ENCODE peak calls at places on chromosome 5, in eight cellular contexts. O, I, Z, H, P, V, J and F are unnamed samples.
A peak's percentile ranks its signal among the peaks of the same experiment; 100 is the strongest.

GRCh38 chr5:179699640-179700298 is 1.0 kb downstream of the CANX start:
- DNase-seq in O (no peak), I (peak; percentile 31), Z (peak; percentile 25), H (no peak), P (no peak), V (no peak), J (no peak), F (peak; percentile 54)

GRCh38 chr5:158660726-158661125 is 439.0 kb downstream of the EBF1 start:
- DNase-seq in O (no peak), I (no peak), Z (peak; percentile 4), H (no peak), P (no peak), V (no peak), J (no peak), F (no peak)

GRCh38 chr5:150411245-150411979 is 1.3 kb downstream of the CD74 start:
- DNase-seq in O (no peak), I (no peak), Z (no peak), H (peak; percentile 25), P (peak; percentile 61), V (peak; percentile 73), J (peak; percentile 61), F (peak; percentile 39)

GRCh38 chr5:74337252-74338100 is 303.1 kb downstream of the ENC1 start:
- DNase-seq in O (no peak), I (no peak), Z (no peak), H (no peak), P (no peak), V (no peak), J (no peak), F (no peak)

GRCh38 chr5:10034008-10034407 is 215.7 kb downstream of the ATPSCKMT start:
- DNase-seq in O (peak; percentile 96), I (no peak), Z (no peak), H (no peak), P (no peak), V (no peak), J (peak; percentile 52), F (no peak)

GRCh38 chr5:90982576-90982975 is 400.5 kb downstream of the ARRDC3 start:
- DNase-seq in O (no peak), I (no peak), Z (no peak), H (no peak), P (no peak), V (no peak), J (no peak), F (peak; percentile 56)

GRCh38 chr5:128271859-128272446 is 188.4 kb downstream of the SLC12A2 start:
- DNase-seq in O (no peak), I (no peak), Z (peak; percentile 82), H (no peak), P (no peak), V (no peak), J (peak; percentile 41), F (peak; percentile 84)

GRCh38 chr5:143401846-143402463 is 1.5 kb downstream of the NR3C1 start:
- DNase-seq in O (no peak), I (no peak), Z (peak; percentile 20), H (no peak), P (peak; percentile 20), V (no peak), J (no peak), F (no peak)

GRCh38 chr5:73690015-73690414 is 64.0 kb downstream of the ARHGEF28 start:
- DNase-seq in O (no peak), I (no peak), Z (no peak), H (no peak), P (no peak), V (no peak), J (no peak), F (no peak)

GRCh38 chr5:145531038-145531734 is 304.0 kb downstream of the PRELID2 start:
- DNase-seq in O (no peak), I (no peak), Z (peak; percentile 82), H (no peak), P (no peak), V (no peak), J (no peak), F (peak; percentile 96)

GRCh38 chr5:90386099-90386710 is 23.4 kb downstream of the CETN3 start:
- DNase-seq in O (no peak), I (peak; percentile 0), Z (peak; percentile 39), H (no peak), P (no peak), V (no peak), J (no peak), F (peak; percentile 32)

GRCh38 chr5:55509768-55510522 is 24.8 kb downstream of the PLPP1 start:
- DNase-seq in O (no peak), I (no peak), Z (no peak), H (no peak), P (no peak), V (no peak), J (no peak), F (no peak)

GRCh38 chr5:120297621-120298020 is 166.5 kb upstream of the PRR16 start:
- DNase-seq in O (no peak), I (no peak), Z (peak; percentile 8), H (no peak), P (no peak), V (no peak), J (no peak), F (no peak)

GRCh38 chr5:171094356-171094755 is 214.7 kb upstream of the TLX3 start:
- DNase-seq in O (no peak), I (no peak), Z (no peak), H (no peak), P (no peak), V (no peak), J (no peak), F (no peak)

GRCh38 chr5:81579525-81579924 is 171.4 kb downstream of the SSBP2 start:
- DNase-seq in O (peak; percentile 47), I (peak; percentile 15), Z (no peak), H (no peak), P (no peak), V (no peak), J (no peak), F (no peak)

GRCh38 chr5:12522116-12522515 is 617.9 kb upstream of the CTNND2 start:
- DNase-seq in O (no peak), I (no peak), Z (peak; percentile 1), H (no peak), P (no peak), V (no peak), J (no peak), F (no peak)